ENCODE peak calls at places on chromosomes 7 and 10, in six cellular contexts. N is GM12865, G is AG04450, W is coronary artery, V is A673, Q is nephron progenitor cell. J is an unnamed sample.

GRCh38 chr7:28408974-28409715 is 3.2 kb upstream of the CREB5 start:
- DNase-seq in N (peak), G (peak), W (peak), V (peak), Q (peak), J (peak)

GRCh38 chr7:81857385-81857784 is 87.5 kb upstream of the HGF start:
- DNase-seq in N (no peak), G (no peak), W (no peak), V (no peak), Q (no peak), J (no peak)

GRCh38 chr7:17633099-17633498 is 307.2 kb downstream of the SNX13 start:
- DNase-seq in N (no peak), G (no peak), W (no peak), V (no peak), Q (no peak), J (no peak)

GRCh38 chr10:91887075-91887899 is 22.0 kb downstream of the FGFBP3 start:
- DNase-seq in N (no peak), G (no peak), W (no peak), V (peak), Q (peak), J (peak)

GRCh38 chr7:128084896-128085608 is 53.8 kb upstream of the LRRC4 start:
- DNase-seq in N (no peak), G (no peak), W (no peak), V (no peak), Q (no peak), J (no peak)

GRCh38 chr10:28858641-28859040 is 181.3 kb downstream of the BAMBI start:
- DNase-seq in N (no peak), G (no peak), W (no peak), V (no peak), Q (peak), J (no peak)

GRCh38 chr10:71801357-71801756 is 28.0 kb upstream of the VSIR start:
- DNase-seq in N (peak), G (no peak), W (no peak), V (no peak), Q (no peak), J (no peak)

GRCh38 chr10:34808789-34809745 is 6.0 kb downstream of the PARD3 start:
- DNase-seq in N (no peak), G (no peak), W (no peak), V (peak), Q (peak), J (no peak)

GRCh38 chr7:22361795-22362194 is 4.8 kb upstream of the RAPGEF5 start:
- DNase-seq in N (no peak), G (no peak), W (no peak), V (no peak), Q (no peak), J (no peak)

GRCh38 chr7:142933624-142934023 is at the start of gene TRPV5:
- DNase-seq in N (no peak), G (no peak), W (peak), V (no peak), Q (no peak), J (no peak)

GRCh38 chr10:68601490-68602265 is 41.5 kb downstream of the TET1 start:
- DNase-seq in N (peak), G (no peak), W (no peak), V (no peak), Q (no peak), J (no peak)

GRCh38 chr10:90579602-90580242 is 278.1 kb downstream of the HTR7 start:
- DNase-seq in N (peak), G (no peak), W (no peak), V (no peak), Q (no peak), J (no peak)

GRCh38 chr10:123392182-123392930 is 238.2 kb downstream of the BUB3 start:
- DNase-seq in N (peak), G (no peak), W (no peak), V (no peak), Q (no peak), J (no peak)

GRCh38 chr10:6464862-6465430 is 115.1 kb downstream of the PRKCQ start:
- DNase-seq in N (no peak), G (no peak), W (no peak), V (no peak), Q (no peak), J (no peak)

GRCh38 chr7:143147070-143147469 is 15.2 kb downstream of the PIP start:
- DNase-seq in N (no peak), G (no peak), W (no peak), V (no peak), Q (no peak), J (no peak)

GRCh38 chr10:115829501-115830215 is 443.3 kb downstream of the GFRA1 start:
- DNase-seq in N (no peak), G (no peak), W (no peak), V (peak), Q (no peak), J (no peak)

GRCh38 chr10:99551158-99551557 is 18.4 kb downstream of the NKX2-3 start:
- DNase-seq in N (peak), G (peak), W (no peak), V (peak), Q (no peak), J (no peak)

GRCh38 chr7:13998866-13999265 is 9.4 kb upstream of the ETV1 start:
- DNase-seq in N (no peak), G (no peak), W (no peak), V (no peak), Q (no peak), J (no peak)

GRCh38 chr7:14001139-14001538 is 11.7 kb upstream of the ETV1 start:
- DNase-seq in N (no peak), G (no peak), W (no peak), V (no peak), Q (no peak), J (no peak)

GRCh38 chr7:14000247-14000646 is 10.8 kb upstream of the ETV1 start:
- DNase-seq in N (peak), G (no peak), W (no peak), V (no peak), Q (no peak), J (no peak)
- TF ChIP-seq CTCF in N (no peak), G (no peak), W (no peak), V (no peak), Q (no peak), J (no peak)

GRCh38 chr10:84715911-84716310 is 387.5 kb downstream of the CCSER2 start:
- DNase-seq in N (peak), G (no peak), W (no peak), V (peak), Q (peak), J (no peak)
- TF ChIP-seq CTCF in N (peak), G (peak), W (no peak), V (peak), Q (peak), J (peak)

GRCh38 chr7:20329389-20330175 is 1.1 kb upstream of the ITGB8 start:
- DNase-seq in N (peak), G (no peak), W (no peak), V (peak), Q (peak), J (peak)
- TF ChIP-seq CTCF in N (no peak), G (peak), W (no peak), V (peak), Q (peak), J (peak)

GRCh38 chr7:86559096-86559495 is 84.6 kb upstream of the GRM3 start:
- DNase-seq in N (no peak), G (no peak), W (no peak), V (no peak), Q (no peak), J (no peak)
- TF ChIP-seq CTCF in N (no peak), G (no peak), W (no peak), V (no peak), Q (no peak), J (no peak)